ENCODE peak calls at places on chromosomes 12 and 14, in seven cellular contexts. S is tibial nerve; I is CD4-positive, CD25-positive, alpha-beta regulatory T cell; E is mesothelial cell of epicardium; R is stimulated activated CD8-positive, alpha-beta memory T cell treated with anti-CD3 and anti-CD28 coated beads, Interleukin-4, amount 100 ng/mL, for 48 hours; J is anterior cingulate cortex; M is posterior vena cava. H is an unnamed sample.

GRCh38 chr12:79487386-79488110 is 203.2 kb downstream of the PAWR start:
- DNase-seq in S (no peak), I (no peak), E (no peak), R (no peak), J (no peak), M (no peak), H (no peak)

GRCh38 chr12:96070670-96071279 is 35.4 kb upstream of the LTA4H start:
- DNase-seq in S (no peak), I (no peak), E (no peak), R (no peak), J (no peak), M (no peak), H (no peak)

GRCh38 chr14:29706700-29707099 is 220.9 kb downstream of the PRKD1 start:
- DNase-seq in S (no peak), I (no peak), E (no peak), R (no peak), J (no peak), M (no peak), H (no peak)

GRCh38 chr14:63922696-63923421 is 70.1 kb downstream of the SYNE2 start:
- DNase-seq in S (no peak), I (no peak), E (no peak), R (no peak), J (no peak), M (no peak), H (no peak)

GRCh38 chr14:29037428-29037827 is 270.8 kb downstream of the FOXG1 start:
- DNase-seq in S (no peak), I (no peak), E (no peak), R (no peak), J (no peak), M (no peak), H (no peak)

GRCh38 chr12:26701604-26702215 is 131.3 kb downstream of the ITPR2 start:
- DNase-seq in S (peak; percentile 30), I (no peak), E (no peak), R (no peak), J (no peak), M (no peak), H (no peak)

GRCh38 chr12:24838531-24838950 is 110.4 kb downstream of the BCAT1 start:
- DNase-seq in S (peak; percentile 84), I (no peak), E (no peak), R (peak; percentile 49), J (peak; percentile 19), M (no peak), H (no peak)

GRCh38 chr14:77848031-77848430 is 48.1 kb downstream of the ADCK1 start:
- DNase-seq in S (no peak), I (no peak), E (no peak), R (no peak), J (no peak), M (no peak), H (no peak)

GRCh38 chr14:54881235-54881760 is 21.3 kb downstream of the GCH1 start:
- DNase-seq in S (peak; percentile 31), I (no peak), E (no peak), R (peak; percentile 41), J (no peak), M (no peak), H (no peak)

GRCh38 chr14:84527706-84528105 is 1002.2 kb upstream of the FLRT2 start:
- DNase-seq in S (no peak), I (no peak), E (no peak), R (no peak), J (no peak), M (no peak), H (no peak)

GRCh38 chr14:21102472-21103164 is 1.8 kb downstream of the TMEM253 start:
- DNase-seq in S (no peak), I (no peak), E (no peak), R (no peak), J (no peak), M (no peak), H (no peak)

GRCh38 chr12:9597365-9597764 is 10.4 kb downstream of the KLRB1 start:
- DNase-seq in S (no peak), I (no peak), E (no peak), R (no peak), J (no peak), M (no peak), H (no peak)

GRCh38 chr12:110731479-110731878 is 11.2 kb downstream of the PPP1CC start:
- DNase-seq in S (no peak), I (no peak), E (no peak), R (no peak), J (no peak), M (no peak), H (no peak)

GRCh38 chr14:80944861-80945617 is 3.5 kb upstream of the CEP128 start:
- DNase-seq in S (no peak), I (no peak), E (no peak), R (no peak), J (no peak), M (no peak), H (no peak)

GRCh38 chr12:20280515-20280914 is 87.8 kb upstream of the PDE3A start:
- DNase-seq in S (no peak), I (no peak), E (no peak), R (no peak), J (no peak), M (no peak), H (no peak)

GRCh38 chr12:41034686-41035085 is 153.4 kb upstream of the PDZRN4 start:
- DNase-seq in S (no peak), I (no peak), E (no peak), R (no peak), J (no peak), M (no peak), H (no peak)

GRCh38 chr12:88638388-88638787 is 58.1 kb upstream of the KITLG start:
- DNase-seq in S (no peak), I (no peak), E (no peak), R (no peak), J (no peak), M (no peak), H (no peak)

GRCh38 chr12:13258717-13259119 is 62.2 kb downstream of the EMP1 start:
- DNase-seq in S (no peak), I (no peak), E (no peak), R (no peak), J (no peak), M (no peak), H (no peak)

GRCh38 chr12:40105265-40105514 is 691 bp downstream of the SLC2A13 start:
- DNase-seq in S (peak; percentile 16), I (no peak), E (no peak), R (no peak), J (peak; percentile 42), M (peak; percentile 87), H (peak; percentile 20)

GRCh38 chr14:72651081-72651480 is 242.8 kb downstream of the DPF3 start:
- DNase-seq in S (no peak), I (no peak), E (no peak), R (no peak), J (no peak), M (no peak), H (no peak)

GRCh38 chr12:122422769-122423257 is 344 bp upstream of the CLIP1 start:
- DNase-seq in S (no peak), I (no peak), E (no peak), R (peak; percentile 68), J (peak; percentile 57), M (peak; percentile 82), H (peak; percentile 39)

GRCh38 chr14:103198429-103199140 is 75.3 kb downstream of the TNFAIP2 start:
- DNase-seq in S (peak; percentile 56), I (no peak), E (no peak), R (no peak), J (no peak), M (no peak), H (no peak)

GRCh38 chr12:22812531-22812930 is 187.6 kb downstream of the ETNK1 start:
- DNase-seq in S (no peak), I (no peak), E (no peak), R (no peak), J (no peak), M (no peak), H (no peak)

GRCh38 chr12:69881771-69882170 is 56.7 kb downstream of the MYRFL start:
- DNase-seq in S (no peak), I (no peak), E (no peak), R (no peak), J (no peak), M (no peak), H (no peak)

GRCh38 chr14:95549656-95550585 is 15.1 kb downstream of the GLRX5 start:
- DNase-seq in S (no peak), I (no peak), E (no peak), R (no peak), J (no peak), M (no peak), H (no peak)

GRCh38 chr12:66270613-66271012 is 31.7 kb upstream of the HELB start:
- DNase-seq in S (no peak), I (no peak), E (no peak), R (no peak), J (no peak), M (no peak), H (no peak)

GRCh38 chr12:106323537-106323936 is 21.0 kb downstream of the TCP11L2 start:
- DNase-seq in S (no peak), I (no peak), E (no peak), R (no peak), J (no peak), M (no peak), H (no peak)

GRCh38 chr12:112514926-112515642 is 96.3 kb downstream of the PTPN11 start:
- DNase-seq in S (no peak), I (no peak), E (no peak), R (no peak), J (no peak), M (no peak), H (no peak)

GRCh38 chr12:61781021-61781581 is 479.1 kb upstream of the USP15 start:
- DNase-seq in S (no peak), I (no peak), E (no peak), R (no peak), J (no peak), M (no peak), H (no peak)